ENCODE peak calls at places on chromosomes 7 and 10, in eight cellular contexts. X, O, K, M, Z, C, F and B are unnamed samples.

GRCh38 chr7:75534727-75535307 is 42.7 kb downstream of the SPDYE5 start:
- DNase-seq in F (no peak), O (peak), X (no peak), M (peak), C (no peak), Z (no peak), K (peak), B (no peak)

GRCh38 chr10:82742478-82742877 is 867.5 kb downstream of the NRG3 start:
- DNase-seq in X (no peak), O (peak), F (no peak), Z (no peak), K (no peak), M (peak), C (no peak), B (no peak)

GRCh38 chr7:101691822-101692384 is 62.8 kb upstream of the MYL10 start:
- DNase-seq in M (no peak), K (no peak), C (no peak), F (no peak), X (no peak), Z (no peak), O (no peak), B (no peak)

GRCh38 chr7:134130124-134130523 is 3.0 kb downstream of the LRGUK start:
- DNase-seq in K (no peak), F (no peak), C (no peak), O (no peak), Z (no peak), X (no peak), M (no peak), B (no peak)

GRCh38 chr7:124799448-124799847 is 33.9 kb upstream of the GPR37 start:
- DNase-seq in F (no peak), Z (no peak), M (no peak), C (no peak), X (no peak), O (no peak), K (no peak), B (no peak)

GRCh38 chr7:108407674-108408073 is 48.6 kb downstream of the NRCAM start:
- DNase-seq in M (no peak), K (no peak), C (no peak), X (no peak), F (no peak), O (no peak), Z (no peak), B (no peak)

GRCh38 chr10:43202224-43202656 is 64.0 kb downstream of the CSGALNACT2 start:
- DNase-seq in O (peak), F (no peak), Z (peak), X (peak), M (peak), K (no peak), C (peak), B (no peak)

GRCh38 chr10:45379303-45379726 is 5.3 kb downstream of the ALOX5 start:
- DNase-seq in K (no peak), M (no peak), F (no peak), C (no peak), O (no peak), X (no peak), Z (no peak), B (no peak)

GRCh38 chr7:47531584-47532492 is 50.1 kb downstream of the TNS3 start:
- DNase-seq in O (no peak), M (no peak), C (no peak), K (no peak), Z (no peak), X (no peak), F (peak), B (no peak)

GRCh38 chr7:44201813-44202212 is 1.0 kb downstream of the YKT6 start:
- DNase-seq in C (no peak), K (no peak), Z (no peak), M (peak), O (no peak), X (no peak), F (no peak), B (no peak)

GRCh38 chr7:127417346-127417745 is 24.8 kb upstream of the ZNF800 start:
- DNase-seq in Z (peak), O (no peak), K (no peak), X (no peak), F (no peak), C (no peak), M (no peak), B (no peak)

GRCh38 chr7:37986780-37987380 is 66.4 kb downstream of the EPDR1 start:
- DNase-seq in C (peak), Z (no peak), M (no peak), O (no peak), X (no peak), K (no peak), F (no peak), B (no peak)

GRCh38 chr10:128102480-128103228 is 23.6 kb downstream of the MKI67 start:
- DNase-seq in C (no peak), K (no peak), M (no peak), O (no peak), Z (no peak), F (no peak), X (no peak), B (no peak)

GRCh38 chr7:151312356-151312755 is 29.3 kb upstream of the NUB1 start:
- DNase-seq in M (no peak), C (no peak), K (no peak), Z (no peak), X (no peak), O (no peak), F (no peak), B (no peak)

GRCh38 chr7:98335411-98335977 is 54.0 kb downstream of the BRI3 start:
- DNase-seq in X (no peak), Z (no peak), F (no peak), K (no peak), C (no peak), O (no peak), M (no peak), B (no peak)

GRCh38 chr7:86939197-86939814 is 120.1 kb downstream of the ELAPOR2 start:
- DNase-seq in F (no peak), X (no peak), C (peak), O (peak), M (peak), Z (peak), K (peak), B (no peak)

GRCh38 chr7:2673934-2674333 is 14.1 kb upstream of the AMZ1 start:
- DNase-seq in F (no peak), K (no peak), C (no peak), X (no peak), Z (no peak), O (no peak), M (no peak), B (no peak)

GRCh38 chr10:90718185-90718584 is 139.7 kb downstream of the HTR7 start:
- DNase-seq in X (no peak), O (peak), C (no peak), F (no peak), M (peak), Z (no peak), K (no peak), B (no peak)

GRCh38 chr10:11325817-11326216 is 285.6 kb downstream of the USP6NL start:
- DNase-seq in X (no peak), K (peak), F (no peak), Z (no peak), C (no peak), M (peak), O (peak), B (no peak)

GRCh38 chr7:157009170-157009777 is 1.2 kb downstream of the MNX1 start:
- DNase-seq in X (no peak), C (no peak), O (peak), Z (no peak), F (no peak), M (no peak), K (no peak), B (no peak)

GRCh38 chr10:132640326-132641125 is 102.9 kb downstream of the INPP5A start:
- DNase-seq in O (no peak), F (peak), M (no peak), C (no peak), Z (no peak), K (no peak), X (peak), B (no peak)

GRCh38 chr10:119022846-119023552 is 6.5 kb upstream of the NANOS1 start:
- DNase-seq in O (peak), Z (no peak), F (no peak), K (no peak), C (no peak), X (no peak), M (peak), B (no peak)

GRCh38 chr10:943334-944033 is 12.0 kb upstream of the LARP4B start:
- DNase-seq in C (no peak), K (no peak), F (no peak), X (no peak), Z (no peak), O (no peak), M (no peak), B (no peak)

GRCh38 chr7:105776068-105776790 is 100.2 kb downstream of the ATXN7L1 start:
- DNase-seq in Z (no peak), C (no peak), O (peak), M (peak), K (peak), F (no peak), X (no peak), B (no peak)

GRCh38 chr7:156056548-156056947 is 244.3 kb upstream of the SHH start:
- DNase-seq in F (no peak), Z (no peak), X (no peak), C (no peak), M (no peak), O (no peak), K (no peak), B (no peak)

GRCh38 chr7:127189885-127190284 is 62.9 kb downstream of the GRM8 start:
- DNase-seq in O (no peak), M (no peak), K (no peak), Z (no peak), F (no peak), X (no peak), C (no peak), B (no peak)

GRCh38 chr10:103660364-103661197 is 167.1 kb downstream of the NEURL1 start:
- DNase-seq in O (peak), M (no peak), X (peak), C (peak), K (no peak), F (peak), Z (peak), B (no peak)

GRCh38 chr7:104894998-104895850 is 118.8 kb upstream of the KMT2E start:
- DNase-seq in C (no peak), K (no peak), M (no peak), O (no peak), Z (no peak), X (no peak), F (no peak), B (no peak)

GRCh38 chr10:7794627-7795026 is 6.7 kb downstream of the ATP5F1C start:
- DNase-seq in Z (no peak), K (no peak), F (no peak), X (no peak), M (no peak), O (peak), C (no peak), B (no peak)

GRCh38 chr7:112056409-112056808 is 149.8 kb downstream of the DOCK4 start:
- DNase-seq in M (peak), F (no peak), X (no peak), C (peak), Z (no peak), K (peak), O (peak), B (no peak)

GRCh38 chr7:151813997-151814396 is 62.9 kb downstream of the PRKAG2 start:
- DNase-seq in X (no peak), O (peak), C (no peak), M (peak), K (no peak), Z (no peak), F (no peak), B (no peak)

GRCh38 chr10:98411768-98412167 is 3.2 kb downstream of the PYROXD2 start:
- DNase-seq in M (no peak), C (no peak), O (peak), Z (no peak), K (peak), X (no peak), F (no peak), B (no peak)

GRCh38 chr10:98410759-98411158 is 4.2 kb downstream of the PYROXD2 start:
- DNase-seq in X (no peak), C (no peak), F (no peak), K (no peak), O (no peak), Z (no peak), M (no peak), B (no peak)

GRCh38 chr10:98411166-98411565 is 3.8 kb downstream of the PYROXD2 start:
- DNase-seq in F (no peak), C (no peak), Z (no peak), X (no peak), O (no peak), K (no peak), M (no peak), B (no peak)

GRCh38 chr10:98408799-98409198 is 6.2 kb downstream of the PYROXD2 start:
- DNase-seq in M (no peak), O (no peak), X (no peak), K (no peak), Z (no peak), F (no peak), C (no peak), B (no peak)

GRCh38 chr10:98410135-98410743 is 4.7 kb downstream of the PYROXD2 start:
- DNase-seq in F (no peak), M (no peak), X (no peak), C (no peak), Z (no peak), O (no peak), K (no peak), B (no peak)
- TF ChIP-seq CTCF in F (no peak), M (no peak), X (no peak), C (no peak), Z (no peak), O (no peak), K (no peak), B (no peak)

GRCh38 chr10:26269754-26270153 is 53.2 kb downstream of the GAD2 start:
- DNase-seq in F (no peak), K (no peak), M (peak), O (no peak), C (peak), Z (no peak), X (no peak), B (no peak)
- TF ChIP-seq CTCF in F (peak), K (no peak), M (no peak), O (no peak), C (peak), Z (no peak), X (no peak), B (no peak)

DNA sequence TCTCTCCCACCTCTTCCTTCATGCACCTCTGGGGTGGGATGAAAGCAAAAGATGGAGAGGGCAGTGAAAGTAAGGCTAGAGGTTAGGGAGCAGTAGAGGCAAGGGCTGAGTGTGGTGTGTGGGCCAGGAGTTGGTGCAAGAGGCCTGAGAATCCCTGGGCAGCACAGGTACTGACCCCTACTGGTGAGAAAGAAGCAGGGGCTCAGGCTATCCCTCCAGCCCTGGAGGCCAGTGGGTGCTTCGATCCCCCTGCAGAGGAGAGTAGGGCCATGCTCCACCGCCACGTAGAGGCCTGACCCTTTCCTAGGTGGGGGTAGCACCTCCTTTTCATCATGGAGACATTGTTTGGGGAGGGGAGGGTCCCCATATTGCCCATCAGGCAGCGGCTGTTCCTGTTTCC is 9.8 kb downstream of the CDHR1 start:
- DNase-seq in O (no peak), K (no peak), F (no peak), C (no peak), M (peak), X (no peak), Z (no peak), B (no peak)
- TF ChIP-seq CTCF in O (no peak), K (peak), F (peak), C (peak), M (peak), X (no peak), Z (peak), B (no peak)

GRCh38 chr7:18064242-18064838 is 36.7 kb upstream of the PRPS1L1 start:
- DNase-seq in C (peak), O (peak), X (no peak), F (no peak), K (no peak), M (peak), Z (no peak), B (no peak)

GRCh38 chr7:18068745-18069144 is 41.1 kb upstream of the PRPS1L1 start:
- DNase-seq in Z (no peak), F (no peak), X (no peak), C (no peak), M (peak), K (no peak), O (no peak), B (no peak)
- TF ChIP-seq CTCF in Z (no peak), F (no peak), X (no peak), C (no peak), M (no peak), K (no peak), O (no peak), B (no peak)

GRCh38 chr10:33273295-33274002 is 61.0 kb downstream of the NRP1 start:
- DNase-seq in O (peak), M (peak), F (peak), X (no peak), K (peak), C (peak), Z (no peak), B (no peak)
- TF ChIP-seq CTCF in O (no peak), M (peak), F (peak), X (no peak), K (peak), C (peak), Z (no peak), B (no peak)

GRCh38 chr10:71409516-71410104 is 12.9 kb downstream of the CDH23 start:
- DNase-seq in C (no peak), Z (no peak), X (no peak), F (no peak), M (no peak), K (no peak), O (no peak), B (no peak)
- TF ChIP-seq CTCF in C (no peak), Z (no peak), X (no peak), F (no peak), M (no peak), K (no peak), O (no peak), B (no peak)

DNA sequence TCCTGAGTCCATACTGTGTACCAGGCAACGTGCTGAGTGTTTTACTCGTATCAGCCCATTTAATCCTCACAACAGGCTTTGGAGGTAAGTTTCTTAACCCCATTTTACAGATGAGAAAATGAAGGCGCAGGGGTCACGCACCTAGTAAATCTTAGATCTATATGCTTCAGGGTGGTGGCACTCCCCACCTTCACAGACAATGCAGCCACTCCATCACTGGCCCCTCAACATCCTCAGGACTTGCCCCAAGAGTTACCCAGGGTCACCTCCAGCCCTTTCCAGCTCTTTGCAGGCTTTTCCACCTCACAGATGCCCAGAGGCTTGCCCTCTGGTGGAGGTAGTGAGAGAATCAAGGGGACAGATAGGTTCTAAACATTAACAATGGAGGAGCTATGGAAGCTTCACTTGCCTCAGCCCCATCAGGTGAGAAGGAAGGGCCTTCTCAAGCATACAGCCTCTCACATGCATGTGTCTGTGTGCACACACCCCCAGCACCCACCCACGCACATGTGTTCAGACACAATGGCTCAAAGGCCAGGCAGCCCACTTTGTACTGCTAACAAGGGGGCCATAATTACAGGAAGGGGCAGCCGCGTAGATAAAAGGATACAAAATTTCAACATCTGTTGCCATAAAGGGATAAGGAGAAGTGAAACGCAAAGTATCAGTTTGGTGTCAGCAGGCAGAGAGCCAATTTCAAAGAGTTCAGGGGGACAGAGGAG is 29.1 kb downstream of the DPCD start:
- DNase-seq in K (no peak), F (no peak), C (peak), X (no peak), Z (no peak), O (no peak), M (no peak), B (no peak)
- TF ChIP-seq CTCF in K (peak), F (no peak), C (peak), X (no peak), Z (no peak), O (no peak), M (no peak), B (no peak)